ENCODE peak calls at places on chromosomes 6 and 20, in four cellular contexts. One of them, this sample, is unnamed.

GRCh38 chr20:64247970-64248841 is 7.3 kb upstream of the PCMTD2 start:
- DNase-seq in K562: peak
- DNase-seq in HepG2: no peak
- DNase-seq in GM12878: no peak
- DNase-seq in this sample: no peak

GRCh38 chr20:5880326-5880725 is 70.0 kb downstream of the TRMT6 start:
- DNase-seq in K562: no peak
- DNase-seq in HepG2: no peak
- DNase-seq in GM12878: no peak
- DNase-seq in this sample: no peak

GRCh38 chr6:93418113-93418447 is 1.3 kb downstream of the EPHA7 start:
- DNase-seq in K562: no peak
- DNase-seq in HepG2: no peak
- DNase-seq in GM12878: no peak
- DNase-seq in this sample: no peak

GRCh38 chr6:13575377-13575775 is 975 bp downstream of the SIRT5 start:
- DNase-seq in K562: no peak
- DNase-seq in HepG2: no peak
- DNase-seq in GM12878: no peak
- DNase-seq in this sample: no peak

GRCh38 chr6:81215092-81215432 is 537.4 kb downstream of the TENT5A start:
- DNase-seq in K562: no peak
- DNase-seq in HepG2: peak
- DNase-seq in GM12878: no peak
- DNase-seq in this sample: no peak

GRCh38 chr6:74249658-74250057 is 553.7 kb downstream of the CD109 start:
- DNase-seq in K562: no peak
- DNase-seq in HepG2: no peak
- DNase-seq in GM12878: peak
- DNase-seq in this sample: no peak

GRCh38 chr6:155340464-155341129 is 26.3 kb upstream of the TFB1M start:
- DNase-seq in K562: no peak
- DNase-seq in HepG2: peak
- DNase-seq in GM12878: no peak
- DNase-seq in this sample: no peak

GRCh38 chr6:55886185-55886836 is 10.9 kb upstream of the BMP5 start:
- DNase-seq in K562: no peak
- DNase-seq in HepG2: peak
- DNase-seq in GM12878: no peak
- DNase-seq in this sample: no peak

GRCh38 chr6:116396451-116396850 is 25.7 kb downstream of the DSE start:
- DNase-seq in K562: no peak
- DNase-seq in HepG2: no peak
- DNase-seq in GM12878: no peak
- DNase-seq in this sample: no peak

GRCh38 chr20:54368578-54368977 is 106.8 kb upstream of the DOK5 start:
- DNase-seq in K562: no peak
- DNase-seq in HepG2: no peak
- DNase-seq in GM12878: no peak
- DNase-seq in this sample: no peak

GRCh38 chr20:63430891-63431290 is 41.6 kb downstream of the KCNQ2 start:
- DNase-seq in K562: no peak
- DNase-seq in HepG2: no peak
- DNase-seq in GM12878: no peak
- DNase-seq in this sample: no peak

GRCh38 chr6:144778773-144779531 is 493.8 kb downstream of the UTRN start:
- DNase-seq in K562: no peak
- DNase-seq in HepG2: no peak
- DNase-seq in GM12878: no peak
- DNase-seq in this sample: no peak

GRCh38 chr20:47713163-47713562 is 72.1 kb downstream of the SULF2 start:
- DNase-seq in K562: no peak
- DNase-seq in HepG2: peak
- DNase-seq in GM12878: no peak
- DNase-seq in this sample: no peak

DNA sequence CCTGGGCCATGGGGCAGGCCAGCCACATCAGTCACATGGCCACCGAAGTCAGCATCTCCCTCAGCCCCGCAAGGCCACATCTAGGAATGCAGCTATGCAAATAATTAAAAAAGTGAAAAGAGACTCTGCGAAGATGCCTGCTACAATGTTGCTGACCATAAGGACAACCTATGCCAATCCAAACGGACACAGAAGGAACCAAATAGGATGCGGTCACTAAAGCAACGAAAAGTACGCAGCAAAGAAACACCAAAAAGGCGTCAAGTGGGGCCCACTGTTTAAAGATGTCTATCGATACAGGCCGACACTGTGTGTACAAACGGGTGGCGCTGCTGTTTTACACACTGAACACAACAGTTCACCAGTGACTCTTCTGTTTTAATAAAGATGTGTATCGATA is 56.4 kb downstream of the TAF4 start:
- DNase-seq in K562: no peak
- DNase-seq in HepG2: no peak
- DNase-seq in GM12878: no peak
- DNase-seq in this sample: no peak
- TF ChIP-seq NR2C2 in K562: no peak
- TF ChIP-seq NR2C2 in HepG2: no peak
- TF ChIP-seq NR2C2 in GM12878: no peak
- TF ChIP-seq NR2C2 in this sample: no peak

GRCh38 chr6:33692760-33693158 is 18.7 kb downstream of the UQCC2 start:
- DNase-seq in K562: no peak
- DNase-seq in HepG2: no peak
- DNase-seq in GM12878: no peak
- DNase-seq in this sample: no peak
- TF ChIP-seq USF2 in K562: no peak
- TF ChIP-seq USF2 in HepG2: no peak
- TF ChIP-seq USF2 in GM12878: no peak
- TF ChIP-seq USF2 in this sample: no peak

GRCh38 chr6:159094444-159095252 is 49.9 kb upstream of the TAGAP start:
- DNase-seq in K562: no peak
- DNase-seq in HepG2: no peak
- DNase-seq in GM12878: no peak
- DNase-seq in this sample: no peak
- TF ChIP-seq NR2C2 in K562: no peak
- TF ChIP-seq NR2C2 in HepG2: no peak
- TF ChIP-seq NR2C2 in GM12878: no peak
- TF ChIP-seq NR2C2 in this sample: no peak

GRCh38 chr6:44442235-44442634 is 54.7 kb downstream of the CDC5L start:
- DNase-seq in K562: no peak
- DNase-seq in HepG2: no peak
- DNase-seq in GM12878: no peak
- DNase-seq in this sample: no peak

GRCh38 chr6:44444853-44445252 is 57.3 kb downstream of the CDC5L start:
- DNase-seq in K562: no peak
- DNase-seq in HepG2: no peak
- DNase-seq in GM12878: no peak
- DNase-seq in this sample: no peak

GRCh38 chr6:44451803-44452690 is 64.5 kb downstream of the CDC5L start:
- DNase-seq in K562: no peak
- DNase-seq in HepG2: no peak
- DNase-seq in GM12878: no peak
- DNase-seq in this sample: no peak

GRCh38 chr6:44442833-44443444 is 55.4 kb downstream of the CDC5L start:
- DNase-seq in K562: no peak
- DNase-seq in HepG2: no peak
- DNase-seq in GM12878: no peak
- DNase-seq in this sample: no peak

GRCh38 chr6:44446626-44447297 is 59.3 kb downstream of the CDC5L start:
- DNase-seq in K562: no peak
- DNase-seq in HepG2: peak
- DNase-seq in GM12878: no peak
- DNase-seq in this sample: no peak
- TF ChIP-seq USF2 in K562: no peak
- TF ChIP-seq USF2 in HepG2: no peak
- TF ChIP-seq USF2 in GM12878: no peak
- TF ChIP-seq USF2 in this sample: no peak

DNA sequence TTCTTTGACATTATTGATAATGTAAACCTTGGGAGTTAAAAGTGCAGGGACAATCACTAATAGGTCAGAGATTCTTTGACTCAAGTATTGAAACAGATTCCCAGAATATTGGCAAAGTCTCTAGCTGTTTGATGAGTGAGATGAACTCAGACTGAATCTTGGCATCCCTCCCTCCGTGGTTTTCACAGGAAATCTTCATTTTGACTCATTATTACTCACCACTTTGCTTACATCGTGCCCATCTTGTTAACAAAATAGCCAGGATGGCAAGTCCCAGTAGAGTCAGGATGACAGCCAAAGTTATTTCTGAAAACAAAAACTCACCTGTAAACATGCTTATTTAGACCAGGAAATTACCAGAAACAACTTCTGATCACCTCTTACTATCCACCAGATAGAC is 2.0 kb downstream of the TSBP1 start:
- DNase-seq in K562: no peak
- DNase-seq in HepG2: no peak
- DNase-seq in GM12878: no peak
- DNase-seq in this sample: no peak
- TF ChIP-seq NR2C2 in K562: no peak
- TF ChIP-seq NR2C2 in HepG2: no peak
- TF ChIP-seq NR2C2 in GM12878: no peak
- TF ChIP-seq NR2C2 in this sample: no peak

This sample was measured in WTC11.